ENCODE peak calls at places on chromosome 13, in five cellular contexts. I is activated CD4-positive, CD25-positive, alpha-beta regulatory T cell treated with anti-CD3 and anti-CD28 coated beads, Interleukin-2, amount 50 U/mL, for 16 hours; X is effector memory CD4-positive, alpha-beta T cell; Z is neural progenitor cell; U is ACHN. N is an unnamed sample.
A peak's percentile ranks its signal among the peaks of the same experiment; 100 is the strongest.

GRCh38 chr13:29878101-29878500 is 27.7 kb upstream of the UBL3 start:
- DNase-seq in I (no peak), X (no peak), U (no peak), Z (no peak), N (no peak)

GRCh38 chr13:50518791-50519201 is 324.7 kb downstream of the DLEU7 start:
- DNase-seq in Z (no peak), I (no peak), X (no peak), U (no peak), N (no peak)

GRCh38 chr13:98938801-98939200 is 39.1 kb downstream of the DOCK9 start:
- DNase-seq in Z (peak; percentile 41), I (no peak), U (no peak), X (no peak), N (no peak)

GRCh38 chr13:54637377-54637776 is 1608.8 kb downstream of the OLFM4 start:
- DNase-seq in I (no peak), X (no peak), U (no peak), Z (peak; percentile 56), N (no peak)

GRCh38 chr13:46687810-46688209 is 109.2 kb downstream of the ESD start:
- DNase-seq in I (no peak), Z (no peak), U (peak; percentile 41), X (no peak), N (no peak)

GRCh38 chr13:27795718-27796019 is 3.4 kb downstream of the GSX1 start:
- DNase-seq in X (no peak), I (no peak), U (no peak), Z (no peak), N (no peak)

GRCh38 chr13:28355822-28356371 is 139.0 kb downstream of the FLT1 start:
- DNase-seq in I (no peak), X (no peak), Z (no peak), U (no peak), N (no peak)

GRCh38 chr13:112774829-112775565 is 85.2 kb downstream of the ATP11A start:
- DNase-seq in X (no peak), I (no peak), Z (no peak), U (no peak), N (no peak)

GRCh38 chr13:82822935-82823334 is 1059.3 kb downstream of the SLITRK1 start:
- DNase-seq in Z (no peak), U (no peak), I (no peak), X (no peak), N (no peak)

GRCh38 chr13:49351871-49352270 is 92.0 kb downstream of the CAB39L start:
- DNase-seq in Z (no peak), X (no peak), I (no peak), U (no peak), N (no peak)

GRCh38 chr13:114105351-114106225 is 26.8 kb downstream of the RASA3 start:
- DNase-seq in I (no peak), U (no peak), Z (no peak), X (no peak), N (peak; percentile 32)

GRCh38 chr13:74990992-74991391 is 491.0 kb downstream of the TBC1D4 start:
- DNase-seq in Z (no peak), U (no peak), I (no peak), X (no peak), N (no peak)

GRCh38 chr13:73189365-73189764 is 130.6 kb downstream of the KLF5 start:
- DNase-seq in U (no peak), I (no peak), Z (no peak), X (no peak), N (no peak)

GRCh38 chr13:77810430-77810829 is 108.2 kb downstream of the EDNRB start:
- DNase-seq in U (peak; percentile 40), X (no peak), I (no peak), Z (no peak), N (no peak)

GRCh38 chr13:100269837-100270236 is 180.9 kb downstream of the PCCA start:
- DNase-seq in U (no peak), X (no peak), I (no peak), Z (no peak), N (no peak)

GRCh38 chr13:70339738-70340137 is 231.5 kb upstream of the KLHL1 start:
- DNase-seq in Z (peak; percentile 64), X (no peak), I (no peak), U (peak; percentile 25), N (no peak)

GRCh38 chr13:22726721-22727120 is 454.1 kb upstream of the SGCG start:
- DNase-seq in U (no peak), I (no peak), Z (peak; percentile 17), X (no peak), N (no peak)

GRCh38 chr13:113621046-113621445 is 36.5 kb downstream of the TFDP1 start:
- DNase-seq in U (no peak), I (no peak), X (no peak), Z (no peak), N (no peak)

GRCh38 chr13:24185591-24186232 is 25.2 kb downstream of the SPATA13 start:
- DNase-seq in U (no peak), X (no peak), I (no peak), Z (no peak), N (no peak)

GRCh38 chr13:107067381-107067780 is 499.4 kb upstream of the ARGLU1 start:
- DNase-seq in U (no peak), Z (no peak), X (no peak), I (no peak), N (no peak)

GRCh38 chr13:40644838-40645620 is 21.4 kb downstream of the FOXO1 start:
- DNase-seq in I (no peak), Z (peak; percentile 29), U (no peak), X (no peak), N (no peak)

GRCh38 chr13:76925115-76925514 is 23.2 kb upstream of the ACOD1 start:
- DNase-seq in U (no peak), X (no peak), I (no peak), Z (no peak), N (no peak)

GRCh38 chr13:36872621-36873020 is 47.4 kb downstream of the SMAD9 start:
- DNase-seq in U (peak; percentile 41), X (no peak), Z (peak; percentile 38), I (no peak), N (no peak)

GRCh38 chr13:45907501-45907900 is 55.9 kb upstream of the SIAH3 start:
- DNase-seq in X (no peak), U (no peak), Z (no peak), I (no peak), N (no peak)

GRCh38 chr13:74210693-74211393 is 76.6 kb upstream of the KLF12 start:
- DNase-seq in I (no peak), U (peak; percentile 1), X (no peak), Z (no peak), N (no peak)

GRCh38 chr13:113298001-113298945 is 1.2 kb downstream of the LAMP1 start:
- DNase-seq in Z (no peak), I (no peak), X (no peak), U (peak; percentile 15), N (no peak)

GRCh38 chr13:37889102-37889501 is 19.5 kb upstream of the TRPC4 start:
- DNase-seq in Z (no peak), X (no peak), I (no peak), U (no peak), N (no peak)

GRCh38 chr13:40982772-40983171 is 36.3 kb downstream of the ELF1 start:
- DNase-seq in I (peak; percentile 48), Z (no peak), U (no peak), X (peak; percentile 26), N (no peak)

GRCh38 chr13:48232420-48233096 is 448 bp upstream of the ITM2B start:
- DNase-seq in U (peak; percentile 71), Z (peak; percentile 18), I (no peak), X (no peak), N (no peak)

GRCh38 chr13:76888421-76888820 is 2.2 kb upstream of the KCTD12 start:
- DNase-seq in X (no peak), U (no peak), I (no peak), Z (no peak), N (no peak)

GRCh38 chr13:77599351-77599750 is 63.8 kb downstream of the SCEL start:
- DNase-seq in Z (no peak), U (no peak), X (no peak), I (no peak), N (no peak)

GRCh38 chr13:20570540-20570939 is 3.6 kb downstream of the IFT88 start:
- DNase-seq in X (no peak), Z (no peak), U (no peak), I (no peak), N (no peak)

GRCh38 chr13:41122838-41123237 is 9.8 kb downstream of the KBTBD6 start:
- DNase-seq in X (no peak), I (no peak), Z (no peak), U (no peak), N (no peak)

GRCh38 chr13:99237981-99238662 is 20.1 kb downstream of the GPR18 start:
- DNase-seq in Z (no peak), U (no peak), I (no peak), X (no peak), N (no peak)

GRCh38 chr13:43054803-43055802 is 31.7 kb downstream of the DNAJC15 start:
- DNase-seq in Z (peak; percentile 86), I (no peak), X (peak; percentile 0), U (peak; percentile 16), N (no peak)

GRCh38 chr13:44243198-44243852 is 130.3 kb upstream of the SERP2 start:
- DNase-seq in Z (peak; percentile 59), I (no peak), U (peak; percentile 14), X (no peak), N (no peak)

GRCh38 chr13:25859528-25859927 is 192.3 kb downstream of the SHISA2 start:
- DNase-seq in Z (no peak), U (no peak), I (no peak), X (no peak), N (no peak)

N was measured in natural killer cell.